ENCODE peak calls at places on chromosomes 3 and 15, in eight cellular contexts. B is dorsolateral prefrontal cortex, U is neural progenitor cell, I is neuronal stem cell, M is heart left ventricle, Z is cardiac fibroblast, A is esophagus squamous epithelium, T is IMR-90. N is an unnamed sample.

GRCh38 chr3:70049761-70050160 is 50.2 kb downstream of the SAMMSON start:
- DNase-seq in Z (peak), M (no peak), B (no peak), T (peak), U (no peak), I (no peak), A (no peak), N (no peak)

GRCh38 chr3:112799946-112800345 is 46.7 kb downstream of the CD200R1L start:
- DNase-seq in I (no peak), B (no peak), M (no peak), A (no peak), T (peak), Z (peak), U (no peak), N (no peak)

GRCh38 chr3:13492048-13492447 is 11.9 kb downstream of the HDAC11 start:
- DNase-seq in A (no peak), U (no peak), Z (no peak), B (peak), I (no peak), M (no peak), T (no peak), N (no peak)

GRCh38 chr15:63523306-63523990 is 19.1 kb downstream of the USP3 start:
- DNase-seq in A (no peak), M (no peak), Z (peak), I (no peak), B (no peak), U (no peak), T (peak), N (no peak)

GRCh38 chr3:38152660-38153059 is 12.7 kb upstream of the OXSR1 start:
- DNase-seq in B (no peak), U (no peak), I (no peak), T (no peak), M (no peak), A (no peak), Z (no peak), N (no peak)

GRCh38 chr15:82047493-82048446 is 2.0 kb upstream of the MEX3B start:
- DNase-seq in M (no peak), Z (peak), U (peak), B (no peak), I (no peak), T (peak), A (no peak), N (no peak)

GRCh38 chr15:88012233-88012632 is 244.3 kb downstream of the NTRK3 start:
- DNase-seq in M (peak), A (no peak), T (no peak), Z (no peak), I (no peak), B (no peak), U (no peak), N (no peak)

GRCh38 chr3:41753651-41754050 is 208.3 kb downstream of the ULK4 start:
- DNase-seq in M (no peak), Z (no peak), T (no peak), U (no peak), A (no peak), B (no peak), I (no peak), N (no peak)

GRCh38 chr15:63041982-63042878 is at the start of gene TPM1:
- DNase-seq in T (peak), Z (peak), M (peak), A (no peak), I (peak), U (peak), B (no peak), N (peak)

GRCh38 chr3:52522651-52523251 is 10.9 kb downstream of the NT5DC2 start:
- DNase-seq in U (no peak), I (no peak), A (no peak), M (peak), Z (no peak), B (peak), T (no peak), N (no peak)

GRCh38 chr15:77633913-77634265 is 1.2 kb upstream of the LINGO1 start:
- DNase-seq in Z (no peak), B (no peak), M (no peak), U (peak), I (no peak), T (no peak), A (no peak), N (no peak)

GRCh38 chr3:188863999-188864406 is 307.8 kb upstream of the TPRG1 start:
- DNase-seq in B (no peak), T (peak), U (no peak), Z (no peak), I (no peak), M (no peak), A (no peak), N (peak)

GRCh38 chr3:160577093-160577492 is 11.7 kb upstream of the KPNA4 start:
- DNase-seq in B (no peak), T (no peak), A (no peak), U (no peak), Z (no peak), M (no peak), I (no peak), N (no peak)

GRCh38 chr3:45154641-45155147 is 8.5 kb upstream of the CDCP1 start:
- DNase-seq in B (no peak), M (no peak), I (no peak), T (peak), U (no peak), Z (peak), A (no peak), N (no peak)

GRCh38 chr15:40308844-40309189 is 1.1 kb upstream of the PLCB2 start:
- DNase-seq in T (no peak), Z (no peak), A (no peak), M (peak), B (no peak), I (no peak), U (no peak), N (no peak)

GRCh38 chr15:29774900-29775299 is 47.4 kb downstream of the TJP1 start:
- DNase-seq in M (no peak), B (no peak), A (no peak), T (peak), I (no peak), Z (peak), U (no peak), N (no peak)

GRCh38 chr15:42826251-42826890 is 89.4 kb upstream of the CDAN1 start:
- DNase-seq in M (no peak), U (no peak), A (no peak), Z (peak), T (no peak), B (no peak), I (no peak), N (no peak)

GRCh38 chr15:74188216-74188615 is 14.4 kb downstream of the STRA6 start:
- DNase-seq in T (no peak), U (no peak), I (no peak), B (no peak), M (peak), A (no peak), Z (no peak), N (no peak)

GRCh38 chr3:9649791-9650521 is 651 bp downstream of the MTMR14 start:
- DNase-seq in U (peak), A (no peak), I (no peak), M (no peak), B (no peak), Z (no peak), T (no peak), N (no peak)

GRCh38 chr3:30161370-30161769 is 445.0 kb upstream of the TGFBR2 start:
- DNase-seq in T (peak), U (no peak), A (no peak), M (peak), B (no peak), I (no peak), Z (peak), N (peak)

GRCh38 chr15:67013696-67014095 is 51.7 kb upstream of the SMAD3 start:
- DNase-seq in T (peak), A (no peak), I (peak), U (peak), M (peak), Z (peak), B (no peak), N (no peak)

GRCh38 chr3:114418724-114419543 is 125.1 kb downstream of the TIGIT start:
- DNase-seq in M (no peak), B (no peak), Z (peak), A (no peak), I (peak), T (peak), U (peak), N (peak)

GRCh38 chr15:92073044-92073785 is 219.7 kb downstream of the SLCO3A1 start:
- DNase-seq in B (no peak), I (no peak), U (no peak), A (no peak), Z (no peak), M (no peak), T (peak), N (no peak)

GRCh38 chr3:119160815-119161214 is 12.6 kb upstream of the UPK1B start:
- DNase-seq in T (no peak), M (no peak), A (no peak), I (no peak), Z (no peak), B (no peak), U (no peak), N (no peak)

GRCh38 chr3:154152741-154153140 is 31.6 kb downstream of the ARHGEF26 start:
- DNase-seq in B (no peak), T (peak), M (no peak), I (no peak), A (no peak), Z (peak), U (no peak), N (no peak)

GRCh38 chr3:194333212-194333980 is 17.7 kb downstream of the CPN2 start:
- DNase-seq in Z (peak), I (peak), B (peak), U (peak), T (peak), A (no peak), M (peak), N (no peak)

GRCh38 chr3:52801839-52802238 is 7.2 kb downstream of the ITIH3 start:
- DNase-seq in B (no peak), M (no peak), A (no peak), U (no peak), I (no peak), T (no peak), Z (no peak), N (no peak)

GRCh38 chr3:130975251-130975650 is 51.4 kb downstream of the ASTE1 start:
- DNase-seq in U (no peak), M (no peak), I (no peak), A (no peak), Z (no peak), T (no peak), B (no peak), N (no peak)

GRCh38 chr3:27354588-27355203 is 14.5 kb downstream of the NEK10 start:
- DNase-seq in I (no peak), A (no peak), M (no peak), B (no peak), T (no peak), Z (no peak), U (peak), N (no peak)

GRCh38 chr3:54670269-54671000 is 257.4 kb downstream of the LRTM1 start:
- DNase-seq in T (no peak), B (no peak), A (no peak), M (no peak), Z (no peak), I (no peak), U (peak), N (no peak)

GRCh38 chr3:196073188-196073838 is 8.6 kb downstream of the TFRC start:
- DNase-seq in A (no peak), B (no peak), M (peak), I (peak), Z (peak), T (peak), U (peak), N (no peak)

GRCh38 chr3:38165722-38166387 is 518 bp downstream of the OXSR1 start:
- DNase-seq in Z (peak), U (no peak), T (peak), A (no peak), B (no peak), I (no peak), M (no peak), N (no peak)

GRCh38 chr3:72343078-72343477 is 505.2 kb downstream of the SHQ1 start:
- DNase-seq in I (no peak), Z (peak), A (no peak), B (no peak), U (no peak), T (peak), M (no peak), N (no peak)

GRCh38 chr3:95705786-95706418 is 1108.5 kb upstream of the EPHA6 start:
- DNase-seq in Z (no peak), T (no peak), U (no peak), I (no peak), B (no peak), A (no peak), M (no peak), N (no peak)
- H3K4me3 ChIP-seq in Z (no peak), T (no peak), U (no peak), I (no peak), B (no peak), A (peak), M (no peak), N (no peak)

DNA sequence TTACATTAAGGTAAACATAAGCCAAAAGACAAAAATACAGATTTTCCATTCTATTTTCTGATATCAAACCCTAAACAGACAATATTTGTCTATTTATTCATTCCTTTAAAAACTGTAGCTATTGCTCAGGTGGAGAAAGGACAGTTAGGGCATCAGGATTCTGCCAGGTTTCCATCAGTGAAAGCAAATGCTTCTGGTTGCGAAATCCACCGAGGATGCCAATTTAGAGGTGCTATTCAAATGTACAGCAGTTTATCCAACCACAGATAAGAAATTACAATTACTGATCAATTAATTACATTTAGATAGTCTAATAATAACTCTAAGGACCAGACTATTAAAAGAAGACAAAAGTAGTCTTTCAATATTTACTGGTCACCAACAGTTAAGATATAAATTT is 3.9 kb downstream of the TOMM70 start:
- DNase-seq in Z (no peak), A (no peak), B (no peak), T (no peak), I (no peak), U (no peak), M (no peak), N (no peak)
- H3K4me3 ChIP-seq in Z (no peak), A (no peak), B (no peak), T (no peak), I (no peak), U (no peak), M (no peak), N (no peak)

GRCh38 chr3:142641504-142641903 is 45.3 kb downstream of the PLS1 start:
- DNase-seq in T (no peak), A (no peak), M (no peak), Z (no peak), B (no peak), I (no peak), U (no peak), N (no peak)

GRCh38 chr3:142633073-142633472 is 36.9 kb downstream of the PLS1 start:
- DNase-seq in U (no peak), Z (no peak), A (no peak), T (no peak), I (no peak), M (no peak), B (no peak), N (no peak)

DNA sequence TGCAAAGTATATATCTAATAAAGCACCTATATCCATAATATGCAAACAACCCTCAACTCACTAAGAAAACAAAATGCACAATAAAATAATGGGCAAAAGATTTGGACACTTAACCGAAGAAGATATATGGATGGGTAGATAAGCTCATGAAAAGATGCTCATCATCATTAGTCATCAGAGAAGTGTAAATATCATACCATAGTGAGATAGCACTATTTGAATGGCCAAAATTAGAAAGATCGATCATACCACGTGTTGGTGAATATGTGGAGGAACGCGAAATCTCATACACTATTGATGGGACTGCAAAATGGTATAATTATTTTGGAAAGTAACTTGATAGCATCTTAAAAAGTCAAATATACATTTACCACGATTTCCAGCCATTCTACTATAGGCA is 40.5 kb downstream of the PLS1 start:
- DNase-seq in B (no peak), Z (no peak), U (no peak), A (no peak), T (no peak), M (no peak), I (no peak), N (no peak)
- H3K4me3 ChIP-seq in B (no peak), Z (no peak), U (no peak), A (no peak), T (no peak), M (no peak), I (no peak), N (no peak)

GRCh38 chr15:51667478-51667877 is 13.8 kb upstream of the SCG3 start:
- DNase-seq in B (no peak), Z (no peak), T (no peak), U (no peak), I (no peak), A (no peak), M (no peak), N (no peak)
- H3K4me3 ChIP-seq in B (no peak), Z (no peak), T (no peak), U (no peak), I (no peak), A (no peak), M (no peak), N (no peak)

GRCh38 chr15:78810377-78811123 is 714 bp downstream of the ADAMTS7 start:
- DNase-seq in T (peak), I (peak), A (no peak), Z (peak), M (peak), B (no peak), U (peak), N (no peak)

GRCh38 chr15:78811825-78812183 is 540 bp upstream of the ADAMTS7 start:
- DNase-seq in M (peak), I (no peak), A (no peak), Z (no peak), B (no peak), U (no peak), T (no peak), N (no peak)

GRCh38 chr15:78811124-78811824 is at the start of gene ADAMTS7:
- DNase-seq in U (peak), B (no peak), Z (peak), I (peak), A (no peak), M (peak), T (peak), N (no peak)

GRCh38 chr15:78808550-78808949 is 2.7 kb downstream of the ADAMTS7 start:
- DNase-seq in M (peak), B (no peak), Z (peak), U (peak), I (no peak), T (peak), A (no peak), N (no peak)

DNA sequence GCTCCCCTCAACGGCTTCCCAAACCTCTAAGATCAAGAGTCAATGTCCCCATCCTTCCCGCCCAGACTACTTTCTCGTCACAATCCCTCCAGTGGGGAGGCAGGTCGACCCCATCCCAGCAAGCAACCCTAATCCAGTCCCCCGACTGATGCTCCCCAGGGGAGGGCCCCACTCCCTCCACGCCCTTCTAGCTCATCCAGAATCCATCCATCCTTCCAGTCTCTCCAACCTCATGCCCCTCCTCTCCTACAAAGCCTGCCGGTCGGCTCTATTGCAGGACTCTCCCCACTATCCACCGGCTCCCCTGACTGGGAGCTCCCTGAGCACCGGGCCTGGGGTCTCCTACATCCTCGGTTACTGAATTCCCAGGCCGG is 1.3 kb downstream of the ADAMTS7 start:
- DNase-seq in Z (no peak), T (no peak), U (no peak), A (no peak), M (no peak), B (no peak), I (peak), N (no peak)
- H3K4me3 ChIP-seq in Z (peak), T (peak), U (peak), A (peak), M (peak), B (peak), I (peak), N (peak)

GRCh38 chr3:151362798-151363197 is 21.8 kb downstream of the P2RY12 start:
- DNase-seq in U (no peak), M (no peak), T (no peak), I (no peak), B (no peak), A (no peak), Z (peak), N (no peak)

GRCh38 chr3:151351216-151351615 is 21.9 kb upstream of the P2RY13 start:
- DNase-seq in I (no peak), U (no peak), T (no peak), A (no peak), B (no peak), M (no peak), Z (no peak), N (no peak)

GRCh38 chr3:151351648-151352047 is 22.3 kb upstream of the P2RY13 start:
- DNase-seq in A (no peak), Z (no peak), T (no peak), B (no peak), M (no peak), U (no peak), I (no peak), N (no peak)

GRCh38 chr3:151357461-151357850 is 27.1 kb downstream of the P2RY12 start:
- DNase-seq in A (no peak), M (no peak), I (no peak), T (no peak), B (no peak), U (no peak), Z (no peak), N (no peak)

DNA sequence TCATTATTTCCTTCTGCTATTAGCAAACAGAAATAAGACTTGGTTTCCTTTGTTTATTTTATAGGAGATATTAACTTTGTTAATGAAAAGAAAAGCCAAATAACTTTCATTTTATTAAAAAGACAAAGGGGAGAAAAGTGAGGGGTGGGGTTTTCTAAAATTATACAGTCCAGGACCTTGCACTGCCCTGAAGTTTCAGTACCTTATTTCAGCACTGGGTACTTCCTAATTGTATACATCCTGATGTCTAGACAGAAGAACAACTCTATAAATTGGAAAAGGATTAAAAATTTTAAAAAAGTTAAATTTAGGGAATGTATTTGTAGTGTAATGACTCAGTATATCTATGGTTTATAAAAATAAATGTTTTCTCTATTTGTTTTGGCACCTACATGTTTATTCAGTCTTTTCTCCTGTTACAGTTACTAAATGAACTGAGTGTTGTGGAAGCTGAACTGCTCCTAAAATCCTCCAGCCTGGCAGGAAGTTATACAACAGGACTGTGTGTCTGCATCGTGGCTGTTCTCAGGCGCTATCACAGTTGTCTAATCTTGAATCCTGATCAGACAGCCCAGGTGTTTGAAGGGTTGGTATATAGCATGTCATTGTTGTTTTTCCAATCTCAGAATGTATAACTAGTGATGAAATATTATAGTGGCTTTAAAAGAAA is 27.6 kb upstream of the P2RY13 start:
- DNase-seq in B (no peak), U (no peak), I (no peak), M (no peak), A (no peak), T (peak), Z (peak), N (no peak)
- H3K4me3 ChIP-seq in B (no peak), U (no peak), I (no peak), M (no peak), A (no peak), T (no peak), Z (no peak), N (no peak)